ENCODE peak calls at places on chromosome 14, in five cellular contexts. S is SK-N-SH, T is kidney epithelial cell, D is choroid plexus epithelial cell, N is hepatocyte. Q is an unnamed sample.

GRCh38 chr14:63432888-63433552 is 110.2 kb downstream of the PPP2R5E start:
- DNase-seq in S (no peak), N (no peak), D (no peak), T (no peak), Q (no peak)

GRCh38 chr14:89681086-89682018 is 264.3 kb upstream of the FOXN3 start:
- DNase-seq in N (no peak), S (no peak), D (no peak), T (no peak), Q (no peak)

GRCh38 chr14:71398450-71398849 is 491.2 kb downstream of the PCNX1 start:
- DNase-seq in S (no peak), T (no peak), N (no peak), D (no peak), Q (no peak)

GRCh38 chr14:39492267-39492666 is 60.0 kb upstream of the FBXO33 start:
- DNase-seq in S (no peak), N (no peak), T (peak; percentile 52), D (peak; percentile 86), Q (peak; percentile 93)

GRCh38 chr14:23345987-23346692 is 6.5 kb downstream of the SLC22A17 start:
- DNase-seq in T (no peak), D (no peak), S (no peak), N (no peak), Q (no peak)

GRCh38 chr14:53882684-53883083 is 73.9 kb downstream of the BMP4 start:
- DNase-seq in N (no peak), T (no peak), D (no peak), S (no peak), Q (no peak)

GRCh38 chr14:70148911-70149675 is 39.7 kb downstream of the SLC8A3 start:
- DNase-seq in D (no peak), N (no peak), T (no peak), S (peak; percentile 56), Q (no peak)

GRCh38 chr14:68871392-68871791 is 78.5 kb upstream of the ZFP36L1 start:
- DNase-seq in N (no peak), D (no peak), S (no peak), T (no peak), Q (no peak)

GRCh38 chr14:101193126-101193844 is 289.8 kb upstream of the RTL1 start:
- DNase-seq in D (no peak), S (no peak), T (no peak), N (no peak), Q (no peak)

GRCh38 chr14:73457935-73458218 is 469 bp downstream of the NUMB start:
- DNase-seq in D (no peak), T (no peak), N (peak; percentile 60), S (peak; percentile 47), Q (no peak)

GRCh38 chr14:90692826-90693225 is 123.4 kb downstream of the TTC7B start:
- DNase-seq in D (no peak), N (no peak), S (no peak), T (no peak), Q (no peak)

GRCh38 chr14:40682131-40682913 is 924.4 kb upstream of the LRFN5 start:
- DNase-seq in D (no peak), S (no peak), T (no peak), N (no peak), Q (no peak)

GRCh38 chr14:55425091-55425490 is 13.5 kb upstream of the ATG14 start:
- DNase-seq in T (no peak), N (no peak), S (no peak), D (no peak), Q (no peak)

GRCh38 chr14:55221186-55221585 is 29.8 kb upstream of the DLGAP5 start:
- DNase-seq in T (peak; percentile 31), N (no peak), D (peak; percentile 59), S (no peak), Q (no peak)

GRCh38 chr14:69056389-69056788 is 77.3 kb upstream of the ACTN1 start:
- DNase-seq in D (peak; percentile 73), S (peak; percentile 69), N (peak; percentile 58), T (peak; percentile 66), Q (no peak)

GRCh38 chr14:105888784-105889665 is 362.6 kb downstream of the TMEM121 start:
- DNase-seq in N (no peak), S (no peak), D (no peak), T (no peak), Q (no peak)

GRCh38 chr14:80564051-80564450 is 352.7 kb upstream of the DIO2 start:
- DNase-seq in S (no peak), D (no peak), T (no peak), N (no peak), Q (no peak)

GRCh38 chr14:85057266-85057665 is 472.7 kb upstream of the FLRT2 start:
- DNase-seq in D (no peak), T (no peak), N (no peak), S (no peak), Q (no peak)

GRCh38 chr14:30296956-30297405 is 262.0 kb upstream of the G2E3 start:
- DNase-seq in N (no peak), S (no peak), D (no peak), T (no peak), Q (no peak)

GRCh38 chr14:66624319-66624937 is 116.5 kb downstream of the GPHN start:
- DNase-seq in S (peak; percentile 60), N (peak; percentile 73), T (no peak), D (peak; percentile 85), Q (peak; percentile 36)

GRCh38 chr14:33342299-33342974 is 403.8 kb downstream of the NPAS3 start:
- DNase-seq in N (no peak), D (peak; percentile 12), S (no peak), T (no peak), Q (no peak)

GRCh38 chr14:24437020-24437735 is 5.4 kb downstream of the SDR39U1 start:
- DNase-seq in T (no peak), D (no peak), S (no peak), N (no peak), Q (no peak)

GRCh38 chr14:99224116-99224910 is 47.7 kb downstream of the BCL11B start:
- DNase-seq in S (no peak), D (no peak), T (no peak), N (no peak), Q (no peak)
- TF ChIP-seq CTCF in S (no peak), D (no peak), T (no peak), N (no peak), Q (peak; percentile 5)

GRCh38 chr14:95660550-95661515 is 25.4 kb upstream of the TCL1B start:
- DNase-seq in N (no peak), S (peak; percentile 36), D (no peak), T (no peak), Q (no peak)
- H3K4me3 ChIP-seq in N (no peak overlapping the region), S (no peak overlapping the region), D (no peak overlapping the region), T (no peak overlapping the region), Q (no peak overlapping the region)

GRCh38 chr14:92914087-92914656 is 8.8 kb upstream of the CHGA start:
- DNase-seq in T (no peak), D (peak; percentile 19), N (peak; percentile 76), S (no peak), Q (no peak)
- TF ChIP-seq CTCF in T (no peak), D (no peak), N (no peak), S (no peak), Q (no peak)

GRCh38 chr14:103259184-103259583 is 74.9 kb upstream of the EIF5 start:
- DNase-seq in N (no peak), T (no peak), S (no peak), D (no peak), Q (no peak)

GRCh38 chr14:103257211-103257962 is 76.7 kb upstream of the EIF5 start:
- DNase-seq in N (no peak), T (no peak), S (no peak), D (peak; percentile 25), Q (no peak)

GRCh38 chr14:103258211-103258610 is 75.8 kb upstream of the EIF5 start:
- DNase-seq in S (no peak), D (no peak), N (no peak), T (no peak), Q (no peak)

GRCh38 chr14:103259801-103260628 is 74.0 kb upstream of the EIF5 start:
- DNase-seq in N (no peak), D (no peak), S (peak; percentile 48), T (no peak), Q (no peak)

GRCh38 chr14:103260629-103261124 is 73.4 kb upstream of the EIF5 start:
- DNase-seq in D (peak; percentile 51), T (no peak), S (peak; percentile 57), N (no peak), Q (no peak)
- H3K4me3 ChIP-seq in D (peak overlapping the region; percentile 62), T (peak overlapping the region; percentile 9), S (peak overlapping the region; percentile 61), N (no peak overlapping the region), Q (no peak overlapping the region)

DNA sequence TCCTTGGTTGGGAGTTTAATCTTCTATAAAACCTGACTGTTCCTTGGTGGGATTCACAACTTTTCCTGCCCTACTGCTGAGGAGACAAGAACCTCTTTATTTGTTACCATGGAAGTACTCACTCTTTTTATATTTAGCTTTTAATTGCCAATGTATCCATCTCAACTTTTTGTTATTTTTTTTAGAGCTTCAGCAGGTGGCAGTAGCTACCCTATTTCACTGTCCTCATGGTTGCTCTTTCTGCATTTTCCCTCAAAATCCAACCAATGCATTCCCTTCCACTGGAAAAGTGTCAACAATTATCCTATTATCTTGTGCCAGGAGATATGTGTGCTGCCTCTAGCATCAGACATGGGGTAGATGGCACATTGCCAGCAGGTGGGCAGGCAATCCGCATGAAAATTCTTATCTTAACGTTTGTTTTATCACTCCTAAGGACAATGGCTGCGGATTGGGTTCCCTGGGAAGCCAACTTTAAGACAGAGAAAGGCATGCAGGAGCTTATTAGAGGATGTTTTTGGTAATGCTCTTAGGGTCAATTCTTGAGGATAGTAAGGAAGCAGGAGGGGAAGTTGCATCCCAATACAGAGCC is 406.4 kb downstream of the SNAPC1 start:
- DNase-seq in N (no peak), T (no peak), D (no peak), S (no peak), Q (no peak)
- TF ChIP-seq CTCF in N (peak; percentile 22), T (no peak), D (peak; percentile 27), S (peak; percentile 38), Q (peak; percentile 38)

GRCh38 chr14:77084991-77085390 is 13.1 kb upstream of the CIPC start:
- DNase-seq in T (no peak), S (no peak), N (no peak), D (no peak), Q (no peak)

GRCh38 chr14:77086017-77086727 is 11.9 kb upstream of the CIPC start:
- DNase-seq in S (no peak), N (peak; percentile 71), T (no peak), D (peak; percentile 88), Q (no peak)

GRCh38 chr14:77086951-77087350 is 11.1 kb upstream of the CIPC start:
- DNase-seq in S (no peak), T (no peak), N (no peak), D (no peak), Q (no peak)

GRCh38 chr14:77087631-77088030 is 10.4 kb upstream of the CIPC start:
- DNase-seq in D (no peak), N (no peak), S (no peak), T (no peak), Q (no peak)

DNA sequence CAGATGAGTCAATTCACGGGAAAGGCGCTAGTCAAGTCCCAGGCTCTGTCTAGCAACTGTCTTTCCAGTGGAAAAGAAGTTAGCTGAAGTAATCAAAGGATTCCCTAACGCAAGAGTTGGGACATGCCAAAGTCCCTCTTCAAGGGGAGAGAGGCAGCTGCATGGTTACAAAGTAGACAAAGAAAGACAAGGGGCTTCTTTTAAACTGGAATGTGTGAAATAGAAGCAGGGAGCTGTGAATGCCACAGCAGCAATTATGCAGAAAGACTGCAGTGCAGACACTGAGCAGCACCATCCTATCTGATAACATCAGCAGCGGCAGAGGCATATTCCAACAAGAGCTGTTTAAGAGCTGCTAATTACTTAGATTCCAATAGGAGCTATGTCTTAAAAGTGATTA is 12.5 kb upstream of the CIPC start:
- DNase-seq in D (no peak), S (no peak), N (no peak), T (no peak), Q (no peak)
- H3K4me3 ChIP-seq in D (no peak overlapping the region), S (no peak overlapping the region), N (no peak overlapping the region), T (no peak overlapping the region), Q (no peak overlapping the region)